ENCODE peak calls at places on chromosomes 7 and 10, in ten cellular contexts. R is cardiac muscle cell, V is keratinocyte, P is left ventricle myocardium inferior, D is psoas muscle, B is SK-N-SH, O is fibroblast of pulmonary artery, Y is fibroblast of lung, I is transverse colon, T is brain microvascular endothelial cell. C is an unnamed sample.

GRCh38 chr7:33836797-33837355 is 68.5 kb upstream of the BMPER start:
- DNase-seq in I (no peak), Y (peak; percentile 44), D (no peak), R (no peak), B (peak; percentile 21), V (no peak), T (no peak), O (no peak), P (no peak), C (no peak)

GRCh38 chr7:73725703-73726466 is 6.4 kb upstream of the STX1A start:
- DNase-seq in I (peak; percentile 95), V (no peak), O (peak; percentile 69), B (peak; percentile 92), T (peak; percentile 61), P (peak; percentile 85), R (peak; percentile 72), D (peak; percentile 86), Y (peak; percentile 37), C (peak; percentile 96)

GRCh38 chr10:7423521-7423920 is 12.7 kb upstream of the SFMBT2 start:
- DNase-seq in D (no peak), P (no peak), B (no peak), V (no peak), Y (no peak), I (no peak), R (no peak), T (no peak), O (no peak), C (no peak)

GRCh38 chr7:80779456-80779855 is 139.4 kb downstream of the SEMA3C start:
- DNase-seq in I (no peak), R (no peak), V (peak; percentile 25), P (no peak), O (no peak), B (no peak), D (no peak), Y (peak; percentile 36), T (no peak), C (no peak)

GRCh38 chr7:129975309-129975708 is 22.5 kb upstream of the UBE2H start:
- DNase-seq in V (no peak), R (no peak), D (no peak), B (no peak), I (no peak), T (no peak), O (no peak), Y (no peak), P (no peak), C (no peak)

GRCh38 chr7:90945104-90945752 is 319.0 kb upstream of the FZD1 start:
- DNase-seq in V (no peak), O (peak; percentile 80), D (no peak), Y (peak; percentile 83), P (no peak), B (no peak), I (no peak), R (peak; percentile 82), T (no peak), C (no peak)

GRCh38 chr10:16009736-16010259 is 149.5 kb upstream of the MINDY3 start:
- DNase-seq in B (no peak), V (no peak), Y (no peak), I (no peak), R (no peak), D (no peak), T (no peak), P (no peak), O (no peak), C (no peak)

GRCh38 chr7:155769701-155770100 is 42.6 kb downstream of the SHH start:
- DNase-seq in Y (peak; percentile 31), R (peak; percentile 21), D (no peak), B (no peak), I (no peak), V (no peak), T (peak; percentile 22), P (no peak), O (peak; percentile 22), C (no peak)

GRCh38 chr7:38920731-38921130 is 11.7 kb upstream of the VPS41 start:
- DNase-seq in D (no peak), O (no peak), Y (no peak), V (no peak), P (no peak), B (no peak), T (no peak), I (no peak), R (no peak), C (no peak)

GRCh38 chr10:27393961-27394360 is 110.1 kb upstream of the RAB18 start:
- DNase-seq in I (no peak), D (no peak), V (no peak), T (no peak), O (no peak), P (no peak), R (no peak), B (no peak), Y (no peak), C (no peak)

GRCh38 chr10:5584895-5585516 is 60.2 kb downstream of the CALML3 start:
- DNase-seq in O (peak; percentile 47), Y (peak; percentile 98), D (no peak), I (no peak), P (no peak), V (peak; percentile 97), B (no peak), T (peak; percentile 68), R (peak; percentile 49), C (no peak)

GRCh38 chr7:69703099-69703498 is 104.8 kb downstream of the AUTS2 start:
- DNase-seq in I (no peak), P (no peak), D (no peak), O (no peak), Y (peak; percentile 75), V (no peak), R (peak; percentile 23), T (no peak), B (no peak), C (no peak)

GRCh38 chr7:44431091-44431608 is 59.3 kb downstream of the NUDCD3 start:
- DNase-seq in B (peak; percentile 47), P (no peak), T (no peak), D (no peak), V (no peak), O (no peak), R (no peak), Y (peak; percentile 30), I (peak; percentile 21), C (peak; percentile 23)

DNA sequence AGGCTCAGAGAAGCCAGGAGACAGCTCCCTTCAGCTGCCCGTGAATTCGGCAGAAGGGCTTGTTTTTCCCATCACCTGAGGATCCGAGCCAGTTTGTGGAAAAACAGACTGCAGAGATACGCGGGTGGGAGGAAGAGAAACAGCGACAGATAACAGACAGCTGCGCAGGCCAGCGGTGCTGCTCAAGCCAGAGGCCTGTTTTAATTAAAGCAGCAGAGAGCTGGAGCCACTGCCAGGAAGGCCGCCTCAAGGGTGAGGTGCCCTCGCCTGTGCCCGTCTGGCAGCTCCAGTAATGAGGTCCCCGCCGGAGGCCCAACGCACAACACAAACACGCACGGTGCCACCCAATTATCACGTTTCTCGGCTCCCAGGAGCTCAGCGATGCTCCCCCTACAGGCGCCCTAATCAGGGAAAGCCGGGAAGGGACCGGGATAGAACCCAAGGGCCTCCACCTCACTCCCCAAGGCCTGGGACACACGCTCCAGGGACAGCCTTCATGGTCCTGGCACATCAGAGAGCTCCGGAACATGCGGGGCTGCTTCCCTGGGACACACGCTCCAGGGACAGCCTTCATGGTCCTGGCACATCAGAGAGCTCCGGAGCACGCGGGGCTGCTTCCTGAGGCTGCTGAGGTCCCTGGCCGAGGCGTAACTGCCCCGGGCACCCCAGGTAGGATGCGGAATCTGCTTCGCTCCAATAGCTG is 60.6 kb upstream of the DNAAF5 start:
- DNase-seq in Y (no peak), O (no peak), B (peak; percentile 88), V (no peak), D (peak; percentile 26), T (no peak), I (no peak), R (peak; percentile 41), P (peak; percentile 54), C (no peak)
- TF ChIP-seq CTCF in Y (peak; percentile 26), O (peak; percentile 28), B (peak; percentile 15), V (peak; percentile 30), D (no peak), T (peak; percentile 53), I (no peak), R (peak; percentile 50), P (peak; percentile 51), C (no peak)

GRCh38 chr7:124764071-124764846 is 1.3 kb downstream of the GPR37 start:
- DNase-seq in Y (no peak), R (no peak), O (no peak), T (no peak), D (no peak), V (no peak), B (no peak), I (no peak), P (no peak), C (no peak)
- H3K4me3 ChIP-seq in Y (peak overlapping the region; percentile 85), R (peak overlapping the region; percentile 53), O (peak overlapping the region; percentile 50), T (peak overlapping the region; percentile 59), D (peak overlapping the region; percentile 64), V (peak overlapping the region; percentile 73), B (peak overlapping the region; percentile 69), I (peak overlapping the region; percentile 50), P (peak overlapping the region; percentile 67), C (no peak overlapping the region)

DNA sequence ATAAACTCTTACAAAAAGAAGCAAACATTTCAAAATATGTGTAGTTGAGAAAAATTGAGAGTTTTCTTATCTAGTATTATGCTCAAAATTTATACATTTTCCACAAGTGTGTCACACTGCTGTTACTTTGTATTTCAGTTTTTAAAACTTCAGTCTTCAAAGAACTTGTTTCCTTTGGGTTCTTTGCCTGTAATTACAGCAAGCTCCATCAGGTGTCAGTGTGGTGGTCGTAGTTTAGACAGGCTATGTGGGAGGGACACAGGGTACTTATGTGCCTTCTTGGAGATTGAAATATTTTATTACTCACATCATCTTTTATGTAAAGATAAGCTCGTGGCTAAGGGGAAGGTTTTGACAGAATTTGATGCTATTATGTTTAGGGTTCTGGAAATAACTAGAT is 360.5 kb downstream of the FGFR2 start:
- DNase-seq in R (no peak), P (no peak), O (no peak), I (no peak), D (no peak), B (no peak), T (no peak), Y (no peak), V (no peak), C (no peak)
- TF ChIP-seq CTCF in R (no peak), P (no peak), O (no peak), I (no peak), D (no peak), B (no peak), T (no peak), Y (no peak), V (no peak), C (no peak)

GRCh38 chr10:14649739-14650138 is 125.0 kb downstream of the FAM107B start:
- DNase-seq in P (no peak), T (no peak), R (no peak), D (no peak), O (no peak), Y (no peak), B (no peak), I (no peak), V (no peak), C (no peak)

GRCh38 chr10:14652067-14652466 is 122.6 kb downstream of the FAM107B start:
- DNase-seq in Y (no peak), D (no peak), P (no peak), T (no peak), I (no peak), O (no peak), V (no peak), B (peak; percentile 59), R (no peak), C (no peak)

GRCh38 chr10:14645239-14645960 is 129.3 kb downstream of the FAM107B start:
- DNase-seq in V (no peak), D (no peak), I (no peak), P (no peak), O (no peak), B (no peak), R (no peak), Y (no peak), T (no peak), C (no peak)

GRCh38 chr10:14648936-14649335 is 125.8 kb downstream of the FAM107B start:
- DNase-seq in P (no peak), O (no peak), Y (no peak), R (no peak), D (no peak), I (no peak), T (no peak), B (no peak), V (peak; percentile 17), C (no peak)

GRCh38 chr10:14648042-14648765 is 126.5 kb downstream of the FAM107B start:
- DNase-seq in R (peak; percentile 92), P (peak; percentile 66), V (no peak), D (peak; percentile 25), I (peak; percentile 73), Y (peak; percentile 81), B (peak; percentile 63), O (peak; percentile 81), T (peak; percentile 88), C (peak; percentile 71)
- H3K4me3 ChIP-seq in R (no peak overlapping the region), P (peak overlapping the region; percentile 24), V (peak overlapping the region; percentile 11), D (no peak overlapping the region), I (peak overlapping the region; percentile 19), Y (no peak overlapping the region), B (peak overlapping the region; percentile 15), O (no peak overlapping the region), T (no peak overlapping the region), C (no peak overlapping the region)